ENCODE peak calls at places on chromosomes 12 and 14, in eight cellular contexts. U, R, I, W, Q, X, Y and O are unnamed samples.
A peak's percentile ranks its signal among the peaks of the same experiment; 100 is the strongest.

GRCh38 chr14:91038439-91038838 is 22.0 kb downstream of the RPS6KA5 start:
- DNase-seq in U (no peak), R (peak; percentile 50), I (no peak), W (no peak), Q (no peak), X (peak; percentile 7), Y (no peak), O (no peak)

GRCh38 chr14:102320033-102320660 is 601 bp downstream of the ZNF839 start:
- DNase-seq in U (no peak), R (peak; percentile 13), I (no peak), W (peak; percentile 73), Q (peak; percentile 84), X (peak; percentile 73), Y (no peak), O (no peak)

GRCh38 chr12:129997239-129997638 is 93.4 kb upstream of the TMEM132D start:
- DNase-seq in U (no peak), R (no peak), I (no peak), W (no peak), Q (no peak), X (no peak), Y (no peak), O (no peak)

GRCh38 chr14:72815459-72815858 is 78.4 kb downstream of the DPF3 start:
- DNase-seq in U (no peak), R (no peak), I (no peak), W (no peak), Q (no peak), X (no peak), Y (no peak), O (no peak)

GRCh38 chr14:102248121-102248520 is 56.8 kb downstream of the MOK start:
- DNase-seq in U (no peak), R (no peak), I (no peak), W (peak; percentile 19), Q (no peak), X (no peak), Y (no peak), O (no peak)

GRCh38 chr12:63151061-63151897 is at the start of gene AVPR1A:
- DNase-seq in U (no peak), R (no peak), I (peak; percentile 15), W (peak; percentile 3), Q (no peak), X (peak; percentile 4), Y (no peak), O (no peak)

GRCh38 chr14:77681196-77682157 is 26.3 kb downstream of the ALKBH1 start:
- DNase-seq in U (no peak), R (no peak), I (no peak), W (peak; percentile 25), Q (no peak), X (peak; percentile 48), Y (no peak), O (no peak)

GRCh38 chr12:89212339-89212771 is 139.9 kb downstream of the DUSP6 start:
- DNase-seq in U (no peak), R (no peak), I (no peak), W (no peak), Q (peak; percentile 71), X (no peak), Y (no peak), O (no peak)

GRCh38 chr12:95959107-95959506 is 16.0 kb downstream of the AMDHD1 start:
- DNase-seq in U (no peak), R (no peak), I (no peak), W (peak; percentile 6), Q (no peak), X (peak; percentile 51), Y (peak; percentile 29), O (peak; percentile 52)

GRCh38 chr12:6201199-6201608 is 1.0 kb downstream of the CD9 start:
- DNase-seq in U (no peak), R (no peak), I (no peak), W (no peak), Q (peak; percentile 80), X (no peak), Y (no peak), O (no peak)

GRCh38 chr12:64551676-64552075 is 58.6 kb upstream of the RASSF3 start:
- DNase-seq in U (no peak), R (peak; percentile 38), I (no peak), W (no peak), Q (peak; percentile 47), X (no peak), Y (no peak), O (no peak)

GRCh38 chr12:46944771-46945170 is 119.0 kb upstream of the SLC38A4 start:
- DNase-seq in U (no peak), R (peak; percentile 30), I (no peak), W (peak; percentile 79), Q (no peak), X (peak; percentile 89), Y (no peak), O (no peak)

GRCh38 chr14:75418779-75419768 is 8.7 kb upstream of the JDP2 start:
- DNase-seq in U (no peak), R (no peak), I (no peak), W (no peak), Q (no peak), X (no peak), Y (peak; percentile 58), O (no peak)

GRCh38 chr12:14545144-14546124 is 22.2 kb downstream of the PLBD1 start:
- DNase-seq in U (no peak), R (no peak), I (no peak), W (no peak), Q (no peak), X (no peak), Y (no peak), O (no peak)

GRCh38 chr12:104582739-104583138 is 126.0 kb downstream of the CHST11 start:
- DNase-seq in U (no peak), R (no peak), I (no peak), W (no peak), Q (no peak), X (no peak), Y (no peak), O (no peak)

GRCh38 chr14:74949211-74949610 is 6.2 kb downstream of the PGF start:
- DNase-seq in U (no peak), R (no peak), I (no peak), W (no peak), Q (peak; percentile 62), X (no peak), Y (no peak), O (no peak)

GRCh38 chr14:103507751-103508150 is 14.9 kb downstream of the CKB start:
- DNase-seq in U (no peak), R (no peak), I (no peak), W (no peak), Q (peak; percentile 15), X (no peak), Y (no peak), O (no peak)

GRCh38 chr14:81535399-81536124 is 1.9 kb upstream of the SEL1L start:
- DNase-seq in U (no peak), R (no peak), I (no peak), W (no peak), Q (no peak), X (no peak), Y (no peak), O (no peak)

GRCh38 chr12:61996717-61997116 is 263.5 kb upstream of the USP15 start:
- DNase-seq in U (no peak), R (no peak), I (no peak), W (no peak), Q (no peak), X (no peak), Y (no peak), O (no peak)

GRCh38 chr14:58977366-58977765 is 211.1 kb upstream of the DAAM1 start:
- DNase-seq in U (no peak), R (peak; percentile 11), I (no peak), W (peak; percentile 71), Q (no peak), X (peak; percentile 79), Y (no peak), O (no peak)

GRCh38 chr12:101165319-101165718 is 44.7 kb downstream of the SLC5A8 start:
- DNase-seq in U (no peak), R (no peak), I (no peak), W (no peak), Q (no peak), X (no peak), Y (no peak), O (no peak)